ENCODE peak calls at places on chromosome 17, in four cellular contexts. N, Z, E and C are unnamed samples.

GRCh38 chr17:38508570-38508950 is 80.3 kb downstream of the ARHGAP23 start:
- DNase-seq in N (no peak), Z (no peak), E (no peak), C (no peak)

GRCh38 chr17:164536-165235 is 16.8 kb downstream of the DOC2B start:
- DNase-seq in N (peak; percentile 60), Z (peak; percentile 40), E (no peak), C (peak; percentile 26)

GRCh38 chr17:75476274-75476673 is 19.8 kb downstream of the TMEM94 start:
- DNase-seq in N (no peak), Z (no peak), E (no peak), C (no peak)

GRCh38 chr17:48472485-48473281 is 42.7 kb upstream of the SKAP1 start:
- DNase-seq in N (no peak), Z (no peak), E (no peak), C (no peak)

GRCh38 chr17:44389723-44390202 is 314 bp upstream of the ITGA2B start:
- DNase-seq in N (no peak), Z (no peak), E (no peak), C (no peak)

GRCh38 chr17:1000597-1001490 is 3.9 kb downstream of the TIMM22 start:
- DNase-seq in N (no peak), Z (peak; percentile 56), E (no peak), C (no peak)

GRCh38 chr17:40963838-40964237 is 2.9 kb downstream of the KRT39 start:
- DNase-seq in N (peak; percentile 23), Z (no peak), E (no peak), C (peak; percentile 42)

GRCh38 chr17:3974138-3974687 is 10.0 kb upstream of the ATP2A3 start:
- DNase-seq in N (no peak), Z (no peak), E (no peak), C (peak; percentile 86)

GRCh38 chr17:73261952-73262675 is 434 bp upstream of the CPSF4L start:
- DNase-seq in N (no peak), Z (peak; percentile 93), E (no peak), C (no peak)

GRCh38 chr17:41338961-41339485 is 11.6 kb downstream of the KRT33A start:
- DNase-seq in N (no peak), Z (no peak), E (peak; percentile 89), C (no peak)

GRCh38 chr17:61317779-61318178 is 81.9 kb upstream of the TBX2 start:
- DNase-seq in N (no peak), Z (no peak), E (no peak), C (no peak)

GRCh38 chr17:42313773-42314566 is 25.7 kb downstream of the STAT5A start:
- DNase-seq in N (no peak), Z (no peak), E (no peak), C (peak; percentile 88)

GRCh38 chr17:81230043-81230820 is 7.5 kb upstream of the CEP131 start:
- DNase-seq in N (peak; percentile 63), Z (no peak), E (no peak), C (peak; percentile 76)

GRCh38 chr17:3798273-3799180 is 2.5 kb downstream of the ITGAE start:
- DNase-seq in N (no peak), Z (no peak), E (no peak), C (no peak)

GRCh38 chr17:29959658-29960337 is 18.4 kb downstream of the EFCAB5 start:
- DNase-seq in N (no peak), Z (no peak), E (no peak), C (no peak)

GRCh38 chr17:60947100-60947499 is 269.4 kb downstream of the BCAS3 start:
- DNase-seq in N (no peak), Z (no peak), E (no peak), C (no peak)

GRCh38 chr17:83185023-83186002 is 105.9 kb downstream of the METRNL start:
- DNase-seq in N (no peak), Z (no peak), E (no peak), C (no peak)

GRCh38 chr17:82241926-82242697 is 13.3 kb downstream of the SLC16A3 start:
- DNase-seq in N (no peak), Z (peak; percentile 52), E (no peak), C (peak; percentile 83)

GRCh38 chr17:6313835-6314234 is 121.1 kb downstream of the AIPL1 start:
- DNase-seq in N (no peak), Z (no peak), E (no peak), C (no peak)

GRCh38 chr17:47615766-47616424 is 33.8 kb upstream of the KPNB1 start:
- DNase-seq in N (peak; percentile 39), Z (peak; percentile 52), E (peak; percentile 16), C (peak; percentile 30)

GRCh38 chr17:37818689-37819088 is 73.8 kb upstream of the HNF1B start:
- DNase-seq in N (no peak), Z (no peak), E (no peak), C (no peak)

GRCh38 chr17:50277357-50277754 is 3.1 kb downstream of the TMEM92 start:
- DNase-seq in N (no peak), Z (no peak), E (no peak), C (no peak)

GRCh38 chr17:65122836-65123756 is 14.1 kb upstream of the RGS9 start:
- DNase-seq in N (peak; percentile 91), Z (peak; percentile 83), E (peak; percentile 66), C (peak; percentile 91)

GRCh38 chr17:78895322-78895721 is 7.7 kb downstream of the CEP295NL start:
- DNase-seq in N (no peak), Z (no peak), E (no peak), C (no peak)

GRCh38 chr17:82590216-82590615 is 58.0 kb downstream of the WDR45B start:
- DNase-seq in N (no peak), Z (no peak), E (no peak), C (no peak)

GRCh38 chr17:82110298-82110697 is 12.3 kb upstream of the FASN start:
- DNase-seq in N (no peak), Z (peak; percentile 88), E (no peak), C (no peak)

GRCh38 chr17:74274060-74274702 is at the start of gene DNAI2:
- DNase-seq in N (no peak), Z (no peak), E (no peak), C (peak; percentile 62)

GRCh38 chr17:59572301-59572924 is 7.0 kb downstream of the DHX40 start:
- DNase-seq in N (no peak), Z (no peak), E (no peak), C (no peak)

GRCh38 chr17:73613947-73614655 is 30.1 kb downstream of the SDK2 start:
- DNase-seq in N (no peak), Z (no peak), E (no peak), C (no peak)

GRCh38 chr17:47997595-47997994 is 26.7 kb downstream of the CDK5RAP3 start:
- DNase-seq in N (no peak), Z (no peak), E (no peak), C (no peak)

GRCh38 chr17:251531-251930 is 70.1 kb upstream of the DOC2B start:
- DNase-seq in N (no peak), Z (no peak), E (no peak), C (no peak)

GRCh38 chr17:51848451-51848850 is 310.1 kb downstream of the CA10 start:
- DNase-seq in N (no peak), Z (no peak), E (no peak), C (no peak)

GRCh38 chr17:9700136-9700535 is 54.8 kb downstream of the USP43 start:
- DNase-seq in N (no peak), Z (no peak), E (no peak), C (no peak)

GRCh38 chr17:80737106-80738019 is 192.7 kb downstream of the RPTOR start:
- DNase-seq in N (no peak), Z (no peak), E (peak; percentile 81), C (no peak)

GRCh38 chr17:49821916-49822315 is 26.0 kb downstream of the TAC4 start:
- DNase-seq in N (no peak), Z (no peak), E (no peak), C (no peak)

GRCh38 chr17:77865109-77865611 is 93.3 kb upstream of the TNRC6C start:
- DNase-seq in N (no peak), Z (no peak), E (no peak), C (no peak)

GRCh38 chr17:33290156-33290697 is 2.9 kb downstream of the ASIC2 start:
- DNase-seq in N (no peak), Z (no peak), E (no peak), C (no peak)

GRCh38 chr17:33292184-33292980 is 713 bp downstream of the ASIC2 start:
- DNase-seq in N (peak; percentile 22), Z (no peak), E (no peak), C (peak; percentile 28)

GRCh38 chr17:33291248-33292183 is 1.6 kb downstream of the ASIC2 start:
- DNase-seq in N (peak; percentile 10), Z (no peak), E (no peak), C (peak; percentile 16)

GRCh38 chr17:33294994-33295393 is 1.9 kb upstream of the ASIC2 start:
- DNase-seq in N (no peak), Z (no peak), E (no peak), C (no peak)

GRCh38 chr17:33292981-33293867 is at the start of gene ASIC2:
- DNase-seq in N (peak; percentile 35), Z (no peak), E (no peak), C (peak; percentile 38)
- TF ChIP-seq TARDBP in N (no peak), Z (no peak), E (no peak), C (no peak)

DNA sequence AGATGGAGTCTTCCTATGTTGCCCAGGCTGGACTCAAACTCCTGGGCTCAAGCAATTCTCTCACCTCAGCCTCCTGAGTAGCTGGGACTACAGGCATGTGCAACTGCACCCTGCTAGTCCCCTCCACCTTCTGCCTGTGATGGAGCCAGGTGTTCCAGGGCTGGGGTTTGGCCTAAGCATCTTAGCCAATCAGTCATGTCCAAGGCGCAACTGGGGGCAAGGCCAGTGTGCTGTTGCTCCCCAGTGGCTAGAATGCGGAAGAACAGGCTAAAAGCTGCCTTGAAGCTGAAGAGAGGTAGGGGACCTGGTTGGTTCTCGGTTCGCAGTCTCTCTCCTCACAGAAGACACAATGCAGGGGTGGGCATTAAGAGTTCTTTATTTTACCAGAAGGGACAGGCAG is 18.6 kb downstream of the FLOT2 start:
- DNase-seq in N (peak; percentile 32), Z (peak; percentile 57), E (no peak), C (peak; percentile 83)
- TF ChIP-seq TARDBP in N (no peak), Z (no peak), E (no peak), C (no peak)

GRCh38 chr17:21245703-21246102 is 7.5 kb downstream of the NATD1 start:
- DNase-seq in N (no peak), Z (no peak), E (no peak), C (no peak)
- TF ChIP-seq TARDBP in N (no peak), Z (no peak), E (no peak), C (no peak)

GRCh38 chr17:76775021-76775420 is 37.1 kb downstream of the MFSD11 start:
- DNase-seq in N (no peak), Z (no peak), E (no peak), C (no peak)
- TF ChIP-seq TARDBP in N (no peak), Z (no peak), E (no peak), C (no peak)